ENCODE peak calls at places on chromosomes 6 and 20, in five cellular contexts. One of them, this sample, is unnamed.

GRCh38 chr20:24667689-24668383 is 198.4 kb downstream of the SYNDIG1 start:
- DNase-seq in heart right ventricle: no peak
- DNase-seq in upper lobe of right lung: no peak
- DNase-seq in endothelial cell of umbilical vein: no peak
- DNase-seq in cardiac muscle cell: no peak
- DNase-seq in this sample: no peak

GRCh38 chr6:52582446-52582845 is 5.6 kb upstream of the TRAM2 start:
- DNase-seq in endothelial cell of umbilical vein: no peak
- DNase-seq in upper lobe of right lung: no peak
- DNase-seq in heart right ventricle: no peak
- DNase-seq in cardiac muscle cell: no peak
- DNase-seq in this sample: no peak

GRCh38 chr6:169266746-169267629 is 13.3 kb upstream of the THBS2 start:
- DNase-seq in heart right ventricle: no peak
- DNase-seq in endothelial cell of umbilical vein: no peak
- DNase-seq in upper lobe of right lung: no peak
- DNase-seq in cardiac muscle cell: no peak
- DNase-seq in this sample: no peak

GRCh38 chr6:111721677-111722219 is 116.1 kb upstream of the TRAF3IP2 start:
- DNase-seq in endothelial cell of umbilical vein: peak; percentile 29
- DNase-seq in cardiac muscle cell: no peak
- DNase-seq in heart right ventricle: peak; percentile 20
- DNase-seq in upper lobe of right lung: no peak
- DNase-seq in this sample: no peak

GRCh38 chr6:15841937-15842698 is 179.3 kb upstream of the DTNBP1 start:
- DNase-seq in cardiac muscle cell: no peak
- DNase-seq in upper lobe of right lung: no peak
- DNase-seq in heart right ventricle: no peak
- DNase-seq in endothelial cell of umbilical vein: no peak
- DNase-seq in this sample: no peak

GRCh38 chr20:59289994-59290393 is 10.4 kb upstream of the EDN3 start:
- DNase-seq in endothelial cell of umbilical vein: no peak
- DNase-seq in cardiac muscle cell: no peak
- DNase-seq in heart right ventricle: no peak
- DNase-seq in upper lobe of right lung: no peak
- DNase-seq in this sample: no peak

GRCh38 chr20:64155258-64156135 is 8.8 kb upstream of the MYT1 start:
- DNase-seq in cardiac muscle cell: no peak
- DNase-seq in endothelial cell of umbilical vein: no peak
- DNase-seq in heart right ventricle: no peak
- DNase-seq in upper lobe of right lung: no peak
- DNase-seq in this sample: no peak

GRCh38 chr6:144619983-144620382 is 334.8 kb downstream of the UTRN start:
- DNase-seq in heart right ventricle: no peak
- DNase-seq in upper lobe of right lung: no peak
- DNase-seq in cardiac muscle cell: no peak
- DNase-seq in endothelial cell of umbilical vein: no peak
- DNase-seq in this sample: peak; percentile 30

GRCh38 chr20:58981564-58982364 is 708 bp downstream of the NELFCD start:
- DNase-seq in endothelial cell of umbilical vein: peak; percentile 31
- DNase-seq in cardiac muscle cell: no peak
- DNase-seq in heart right ventricle: no peak
- DNase-seq in upper lobe of right lung: no peak
- DNase-seq in this sample: no peak

GRCh38 chr20:13447385-13448180 is 191.1 kb downstream of the TASP1 start:
- DNase-seq in upper lobe of right lung: no peak
- DNase-seq in heart right ventricle: no peak
- DNase-seq in cardiac muscle cell: no peak
- DNase-seq in endothelial cell of umbilical vein: no peak
- DNase-seq in this sample: no peak

GRCh38 chr20:6975326-6975725 is 207.8 kb downstream of the BMP2 start:
- DNase-seq in endothelial cell of umbilical vein: no peak
- DNase-seq in heart right ventricle: no peak
- DNase-seq in upper lobe of right lung: no peak
- DNase-seq in cardiac muscle cell: no peak
- DNase-seq in this sample: no peak

GRCh38 chr6:38117281-38117680 is 297.8 kb downstream of the ZFAND3 start:
- DNase-seq in upper lobe of right lung: no peak
- DNase-seq in cardiac muscle cell: no peak
- DNase-seq in heart right ventricle: no peak
- DNase-seq in endothelial cell of umbilical vein: peak; percentile 56
- DNase-seq in this sample: no peak

GRCh38 chr6:149990672-149991402 is 27.1 kb downstream of the ULBP1 start:
- DNase-seq in upper lobe of right lung: no peak
- DNase-seq in endothelial cell of umbilical vein: no peak
- DNase-seq in cardiac muscle cell: peak; percentile 37
- DNase-seq in heart right ventricle: no peak
- DNase-seq in this sample: no peak

GRCh38 chr6:137370871-137371633 is 123.1 kb downstream of the OLIG3 start:
- DNase-seq in heart right ventricle: no peak
- DNase-seq in cardiac muscle cell: no peak
- DNase-seq in upper lobe of right lung: no peak
- DNase-seq in endothelial cell of umbilical vein: no peak
- DNase-seq in this sample: no peak

GRCh38 chr6:10414766-10415592 is at the start of gene TFAP2A:
- DNase-seq in endothelial cell of umbilical vein: no peak
- DNase-seq in upper lobe of right lung: no peak
- DNase-seq in cardiac muscle cell: no peak
- DNase-seq in heart right ventricle: no peak
- DNase-seq in this sample: no peak

GRCh38 chr6:75349262-75349984 is 64.8 kb upstream of the TMEM30A start:
- DNase-seq in cardiac muscle cell: peak; percentile 86
- DNase-seq in upper lobe of right lung: peak; percentile 76
- DNase-seq in heart right ventricle: peak; percentile 46
- DNase-seq in endothelial cell of umbilical vein: peak; percentile 88
- DNase-seq in this sample: no peak

GRCh38 chr20:32435449-32436107 is 77.4 kb downstream of the ASXL1 start:
- DNase-seq in heart right ventricle: no peak
- DNase-seq in cardiac muscle cell: no peak
- DNase-seq in upper lobe of right lung: no peak
- DNase-seq in endothelial cell of umbilical vein: no peak
- DNase-seq in this sample: no peak

GRCh38 chr20:17622086-17622850 is 52.4 kb downstream of the DSTN start:
- DNase-seq in cardiac muscle cell: no peak
- DNase-seq in endothelial cell of umbilical vein: no peak
- DNase-seq in upper lobe of right lung: peak; percentile 37
- DNase-seq in heart right ventricle: no peak
- DNase-seq in this sample: no peak

GRCh38 chr6:14450133-14451040 is 332.8 kb downstream of the CD83 start:
- DNase-seq in endothelial cell of umbilical vein: no peak
- DNase-seq in upper lobe of right lung: no peak
- DNase-seq in heart right ventricle: no peak
- DNase-seq in cardiac muscle cell: no peak
- DNase-seq in this sample: no peak

GRCh38 chr6:1770435-1770843 is 160.7 kb downstream of the FOXC1 start:
- DNase-seq in heart right ventricle: no peak
- DNase-seq in upper lobe of right lung: no peak
- DNase-seq in endothelial cell of umbilical vein: no peak
- DNase-seq in cardiac muscle cell: no peak
- DNase-seq in this sample: no peak

GRCh38 chr6:166736606-166737005 is 109.6 kb upstream of the RPS6KA2 start:
- DNase-seq in upper lobe of right lung: no peak
- DNase-seq in endothelial cell of umbilical vein: peak; percentile 89
- DNase-seq in cardiac muscle cell: no peak
- DNase-seq in heart right ventricle: no peak
- DNase-seq in this sample: no peak

GRCh38 chr20:33862709-33863403 is 51.7 kb downstream of the CHMP4B start:
- DNase-seq in endothelial cell of umbilical vein: peak; percentile 65
- DNase-seq in cardiac muscle cell: peak; percentile 64
- DNase-seq in heart right ventricle: peak; percentile 46
- DNase-seq in upper lobe of right lung: peak; percentile 77
- DNase-seq in this sample: no peak
- H3K4me3 ChIP-seq in endothelial cell of umbilical vein: no peak overlapping the region
- H3K4me3 ChIP-seq in cardiac muscle cell: no peak overlapping the region
- H3K4me3 ChIP-seq in heart right ventricle: peak overlapping the region; percentile 22
- H3K4me3 ChIP-seq in upper lobe of right lung: peak overlapping the region; percentile 19
- H3K4me3 ChIP-seq in this sample: no peak overlapping the region

GRCh38 chr20:2480381-2480780 is 9.8 kb upstream of the SNRPB start:
- DNase-seq in cardiac muscle cell: no peak
- DNase-seq in endothelial cell of umbilical vein: no peak
- DNase-seq in upper lobe of right lung: no peak
- DNase-seq in heart right ventricle: no peak
- DNase-seq in this sample: no peak

GRCh38 chr20:2475850-2476741 is 5.5 kb upstream of the SNRPB start:
- DNase-seq in cardiac muscle cell: no peak
- DNase-seq in endothelial cell of umbilical vein: no peak
- DNase-seq in heart right ventricle: no peak
- DNase-seq in upper lobe of right lung: no peak
- DNase-seq in this sample: no peak

GRCh38 chr20:2476742-2477615 is 6.4 kb upstream of the SNRPB start:
- DNase-seq in cardiac muscle cell: no peak
- DNase-seq in endothelial cell of umbilical vein: peak; percentile 66
- DNase-seq in upper lobe of right lung: no peak
- DNase-seq in heart right ventricle: no peak
- DNase-seq in this sample: no peak
- TF ChIP-seq CTCF in cardiac muscle cell: no peak
- TF ChIP-seq CTCF in endothelial cell of umbilical vein: peak; percentile 13
- TF ChIP-seq CTCF in upper lobe of right lung: no peak
- TF ChIP-seq CTCF in heart right ventricle: no peak
- TF ChIP-seq CTCF in this sample: peak; percentile 34

GRCh38 chr6:36757206-36757605 is 59.6 kb downstream of the RAB44 start:
- DNase-seq in cardiac muscle cell: no peak
- DNase-seq in heart right ventricle: no peak
- DNase-seq in upper lobe of right lung: no peak
- DNase-seq in endothelial cell of umbilical vein: peak; percentile 82
- DNase-seq in this sample: no peak

GRCh38 chr6:36755435-36756348 is 58.1 kb downstream of the RAB44 start:
- DNase-seq in upper lobe of right lung: no peak
- DNase-seq in cardiac muscle cell: no peak
- DNase-seq in endothelial cell of umbilical vein: peak; percentile 94
- DNase-seq in heart right ventricle: no peak
- DNase-seq in this sample: no peak

GRCh38 chr6:36757943-36758508 is 60.4 kb downstream of the RAB44 start:
- DNase-seq in heart right ventricle: no peak
- DNase-seq in cardiac muscle cell: no peak
- DNase-seq in endothelial cell of umbilical vein: no peak
- DNase-seq in upper lobe of right lung: no peak
- DNase-seq in this sample: no peak

GRCh38 chr6:36758516-36759176 is 61.0 kb downstream of the RAB44 start:
- DNase-seq in upper lobe of right lung: no peak
- DNase-seq in endothelial cell of umbilical vein: no peak
- DNase-seq in cardiac muscle cell: no peak
- DNase-seq in heart right ventricle: no peak
- DNase-seq in this sample: no peak

GRCh38 chr6:36756761-36757160 is 59.1 kb downstream of the RAB44 start:
- DNase-seq in cardiac muscle cell: no peak
- DNase-seq in heart right ventricle: no peak
- DNase-seq in endothelial cell of umbilical vein: no peak
- DNase-seq in upper lobe of right lung: no peak
- DNase-seq in this sample: no peak
- H3K4me3 ChIP-seq in cardiac muscle cell: no peak overlapping the region
- H3K4me3 ChIP-seq in heart right ventricle: no peak overlapping the region
- H3K4me3 ChIP-seq in endothelial cell of umbilical vein: no peak overlapping the region
- H3K4me3 ChIP-seq in upper lobe of right lung: no peak overlapping the region
- H3K4me3 ChIP-seq in this sample: no peak overlapping the region

GRCh38 chr20:62063981-62064787 is 1.5 kb downstream of the TAF4 start:
- DNase-seq in cardiac muscle cell: peak; percentile 56
- DNase-seq in upper lobe of right lung: peak; percentile 77
- DNase-seq in heart right ventricle: peak; percentile 56
- DNase-seq in endothelial cell of umbilical vein: no peak
- DNase-seq in this sample: no peak
- TF ChIP-seq CTCF in cardiac muscle cell: no peak
- TF ChIP-seq CTCF in upper lobe of right lung: no peak
- TF ChIP-seq CTCF in heart right ventricle: no peak
- TF ChIP-seq CTCF in endothelial cell of umbilical vein: no peak
- TF ChIP-seq CTCF in this sample: no peak

GRCh38 chr6:31576897-31577341 is 1.6 kb downstream of the TNF start:
- DNase-seq in upper lobe of right lung: no peak
- DNase-seq in endothelial cell of umbilical vein: no peak
- DNase-seq in cardiac muscle cell: no peak
- DNase-seq in heart right ventricle: no peak
- DNase-seq in this sample: no peak
- H3K4me3 ChIP-seq in upper lobe of right lung: peak overlapping the region; percentile 48
- H3K4me3 ChIP-seq in endothelial cell of umbilical vein: no peak overlapping the region
- H3K4me3 ChIP-seq in cardiac muscle cell: no peak overlapping the region
- H3K4me3 ChIP-seq in heart right ventricle: peak overlapping the region; percentile 59
- H3K4me3 ChIP-seq in this sample: no peak overlapping the region